ENCODE peak calls at places on chromosomes 4 and X, in seven cellular contexts. One of them, this sample, is unnamed.

GRCh38 chr4:58807843-58808605 is 1697.8 kb upstream of the IGFBP7 start:
- DNase-seq in left ventricle myocardium inferior: no peak
- DNase-seq in right atrium auricular region: no peak
- DNase-seq in ovary: no peak
- DNase-seq in IMR-90: no peak
- DNase-seq in right cardiac atrium: no peak
- DNase-seq in lower lobe of right lung: no peak
- DNase-seq in this sample: no peak

GRCh38 chrX:57286507-57287251 is at the start of gene FAAH2:
- DNase-seq in left ventricle myocardium inferior: no peak
- DNase-seq in right atrium auricular region: no peak
- DNase-seq in ovary: no peak
- DNase-seq in IMR-90: no peak
- DNase-seq in right cardiac atrium: no peak
- DNase-seq in lower lobe of right lung: peak; percentile 78
- DNase-seq in this sample: peak; percentile 15

GRCh38 chrX:154818916-154819770 is 13.9 kb upstream of the MPP1 start:
- DNase-seq in left ventricle myocardium inferior: no peak
- DNase-seq in right atrium auricular region: no peak
- DNase-seq in ovary: no peak
- DNase-seq in IMR-90: no peak
- DNase-seq in right cardiac atrium: no peak
- DNase-seq in lower lobe of right lung: no peak
- DNase-seq in this sample: no peak

GRCh38 chr4:135184715-135185114 is 983.1 kb upstream of the PABPC4L start:
- DNase-seq in left ventricle myocardium inferior: no peak
- DNase-seq in right atrium auricular region: no peak
- DNase-seq in ovary: no peak
- DNase-seq in IMR-90: no peak
- DNase-seq in right cardiac atrium: no peak
- DNase-seq in lower lobe of right lung: no peak
- DNase-seq in this sample: peak; percentile 23

GRCh38 chr4:161376275-161376674 is 787.5 kb downstream of the FSTL5 start:
- DNase-seq in left ventricle myocardium inferior: no peak
- DNase-seq in right atrium auricular region: no peak
- DNase-seq in ovary: no peak
- DNase-seq in IMR-90: no peak
- DNase-seq in right cardiac atrium: no peak
- DNase-seq in lower lobe of right lung: no peak
- DNase-seq in this sample: no peak

GRCh38 chrX:43682726-43683125 is 26.6 kb downstream of the MAOA start:
- DNase-seq in left ventricle myocardium inferior: no peak
- DNase-seq in right atrium auricular region: no peak
- DNase-seq in ovary: no peak
- DNase-seq in IMR-90: no peak
- DNase-seq in right cardiac atrium: no peak
- DNase-seq in lower lobe of right lung: no peak
- DNase-seq in this sample: no peak

GRCh38 chrX:129798456-129798855 is 18.7 kb downstream of the SASH3 start:
- DNase-seq in left ventricle myocardium inferior: no peak
- DNase-seq in right atrium auricular region: no peak
- DNase-seq in ovary: no peak
- DNase-seq in IMR-90: no peak
- DNase-seq in right cardiac atrium: no peak
- DNase-seq in lower lobe of right lung: no peak
- DNase-seq in this sample: no peak

GRCh38 chrX:40434947-40435346 is 145.8 kb upstream of the ATP6AP2 start:
- DNase-seq in left ventricle myocardium inferior: peak; percentile 18
- DNase-seq in right atrium auricular region: no peak
- DNase-seq in ovary: peak; percentile 32
- DNase-seq in IMR-90: peak; percentile 1
- DNase-seq in right cardiac atrium: peak; percentile 75
- DNase-seq in lower lobe of right lung: no peak
- DNase-seq in this sample: peak; percentile 74

GRCh38 chr4:10098770-10099139 is 17.8 kb downstream of the WDR1 start:
- DNase-seq in left ventricle myocardium inferior: no peak
- DNase-seq in right atrium auricular region: no peak
- DNase-seq in ovary: no peak
- DNase-seq in IMR-90: peak; percentile 80
- DNase-seq in right cardiac atrium: no peak
- DNase-seq in lower lobe of right lung: no peak
- DNase-seq in this sample: no peak

GRCh38 chrX:101260435-101260834 is 30.7 kb downstream of the TAF7L start:
- DNase-seq in left ventricle myocardium inferior: no peak
- DNase-seq in right atrium auricular region: no peak
- DNase-seq in ovary: no peak
- DNase-seq in IMR-90: no peak
- DNase-seq in right cardiac atrium: no peak
- DNase-seq in lower lobe of right lung: no peak
- DNase-seq in this sample: peak; percentile 49

GRCh38 chr4:38699112-38699511 is 35.1 kb downstream of the KLF3 start:
- DNase-seq in left ventricle myocardium inferior: no peak
- DNase-seq in right atrium auricular region: no peak
- DNase-seq in ovary: no peak
- DNase-seq in IMR-90: no peak
- DNase-seq in right cardiac atrium: no peak
- DNase-seq in lower lobe of right lung: no peak
- DNase-seq in this sample: no peak

GRCh38 chr4:119729815-119730643 is 101.4 kb upstream of the PDE5A start:
- DNase-seq in left ventricle myocardium inferior: no peak
- DNase-seq in right atrium auricular region: no peak
- DNase-seq in ovary: no peak
- DNase-seq in IMR-90: peak; percentile 98
- DNase-seq in right cardiac atrium: no peak
- DNase-seq in lower lobe of right lung: no peak
- DNase-seq in this sample: no peak

GRCh38 chrX:10749113-10749512 is 128.7 kb upstream of the MID1 start:
- DNase-seq in left ventricle myocardium inferior: no peak
- DNase-seq in right atrium auricular region: no peak
- DNase-seq in ovary: no peak
- DNase-seq in IMR-90: peak; percentile 14
- DNase-seq in right cardiac atrium: no peak
- DNase-seq in lower lobe of right lung: no peak
- DNase-seq in this sample: no peak

GRCh38 chr4:94488667-94489066 is 36.9 kb downstream of the PDLIM5 start:
- DNase-seq in left ventricle myocardium inferior: no peak
- DNase-seq in right atrium auricular region: no peak
- DNase-seq in ovary: no peak
- DNase-seq in IMR-90: peak; percentile 87
- DNase-seq in right cardiac atrium: no peak
- DNase-seq in lower lobe of right lung: no peak
- DNase-seq in this sample: no peak

GRCh38 chr4:6278801-6279197 is 9.1 kb downstream of the WFS1 start:
- DNase-seq in left ventricle myocardium inferior: peak; percentile 58
- DNase-seq in right atrium auricular region: peak; percentile 74
- DNase-seq in ovary: peak; percentile 84
- DNase-seq in IMR-90: peak; percentile 65
- DNase-seq in right cardiac atrium: peak; percentile 86
- DNase-seq in lower lobe of right lung: no peak
- DNase-seq in this sample: no peak

GRCh38 chr4:125739760-125740159 is 425.0 kb downstream of the FAT4 start:
- DNase-seq in left ventricle myocardium inferior: no peak
- DNase-seq in right atrium auricular region: no peak
- DNase-seq in ovary: no peak
- DNase-seq in IMR-90: peak; percentile 38
- DNase-seq in right cardiac atrium: peak; percentile 61
- DNase-seq in lower lobe of right lung: no peak
- DNase-seq in this sample: no peak

DNA sequence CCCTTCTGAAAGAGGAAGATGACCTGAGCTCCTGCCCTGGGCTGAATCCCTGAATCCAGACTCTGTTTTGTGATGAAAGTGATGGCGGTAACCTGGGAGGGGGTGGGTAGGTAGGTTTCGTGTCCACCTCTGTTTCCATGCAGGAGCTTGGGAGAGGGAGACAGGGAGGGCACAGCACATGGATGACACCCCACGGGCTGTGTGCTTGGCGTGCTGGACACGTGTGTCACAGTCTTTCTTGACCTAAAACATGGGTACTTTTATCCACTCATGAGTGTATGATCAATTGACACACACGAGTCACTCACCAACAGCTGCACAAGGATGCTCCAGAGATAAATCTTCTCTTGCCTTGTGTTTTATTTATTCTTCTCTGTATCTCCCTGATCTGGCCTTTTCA is 111.5 kb downstream of the DHRSX start:
- DNase-seq in left ventricle myocardium inferior: no peak
- DNase-seq in right atrium auricular region: no peak
- DNase-seq in ovary: no peak
- DNase-seq in IMR-90: no peak
- DNase-seq in right cardiac atrium: no peak
- DNase-seq in lower lobe of right lung: no peak
- DNase-seq in this sample: no peak
- H3K4me3 ChIP-seq in left ventricle myocardium inferior: no peak overlapping the region
- H3K4me3 ChIP-seq in right atrium auricular region: no peak overlapping the region
- H3K4me3 ChIP-seq in ovary: no peak overlapping the region
- H3K4me3 ChIP-seq in IMR-90: no peak overlapping the region
- H3K4me3 ChIP-seq in right cardiac atrium: no peak overlapping the region
- H3K4me3 ChIP-seq in lower lobe of right lung: no peak overlapping the region
- H3K4me3 ChIP-seq in this sample: no peak overlapping the region

DNA sequence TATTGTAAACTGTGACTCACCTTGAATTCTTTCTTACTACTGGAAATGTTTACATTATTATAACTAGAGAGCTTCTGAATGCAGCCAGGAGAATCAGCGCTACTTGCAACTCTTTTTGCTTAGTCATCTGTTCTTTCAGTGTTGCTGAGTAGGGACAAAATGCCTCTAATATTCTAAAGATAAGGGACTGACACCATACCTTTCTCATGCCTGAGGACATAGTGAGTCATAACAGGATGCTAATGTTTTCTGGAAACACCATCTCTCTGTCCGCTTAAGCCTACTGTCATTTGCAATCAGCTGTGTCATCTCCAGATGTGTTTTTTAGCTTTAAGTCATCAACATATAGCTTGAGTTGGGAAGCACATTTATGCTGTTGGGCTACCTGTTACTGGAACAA is 108.3 kb downstream of the QRFPR start:
- DNase-seq in left ventricle myocardium inferior: no peak
- DNase-seq in right atrium auricular region: no peak
- DNase-seq in ovary: no peak
- DNase-seq in IMR-90: peak; percentile 55
- DNase-seq in right cardiac atrium: no peak
- DNase-seq in lower lobe of right lung: no peak
- DNase-seq in this sample: no peak
- H3K27me3 ChIP-seq in left ventricle myocardium inferior: peaks cover 21% of the 10 kb centered on the region
- H3K27me3 ChIP-seq in right atrium auricular region: no peaks in the 10 kb centered on the region
- H3K27me3 ChIP-seq in ovary: no peaks in the 10 kb centered on the region
- H3K27me3 ChIP-seq in IMR-90: no peaks in the 10 kb centered on the region
- H3K27me3 ChIP-seq in right cardiac atrium: no peaks in the 10 kb centered on the region
- H3K27me3 ChIP-seq in lower lobe of right lung: no peaks in the 10 kb centered on the region
- H3K27me3 ChIP-seq in this sample: no peaks in the 10 kb centered on the region

GRCh38 chr4:122824616-122825015 is 2.0 kb upstream of the FGF2 start:
- DNase-seq in left ventricle myocardium inferior: no peak
- DNase-seq in right atrium auricular region: no peak
- DNase-seq in ovary: no peak
- DNase-seq in IMR-90: peak; percentile 20
- DNase-seq in right cardiac atrium: no peak
- DNase-seq in lower lobe of right lung: no peak
- DNase-seq in this sample: no peak

GRCh38 chr4:122826596-122827257 is at the start of gene FGF2:
- DNase-seq in left ventricle myocardium inferior: peak; percentile 67
- DNase-seq in right atrium auricular region: peak; percentile 68
- DNase-seq in ovary: peak; percentile 86
- DNase-seq in IMR-90: peak; percentile 60
- DNase-seq in right cardiac atrium: peak; percentile 91
- DNase-seq in lower lobe of right lung: peak; percentile 56
- DNase-seq in this sample: peak; percentile 91

GRCh38 chr4:122827899-122828601 is 1.4 kb downstream of the FGF2 start:
- DNase-seq in left ventricle myocardium inferior: no peak
- DNase-seq in right atrium auricular region: no peak
- DNase-seq in ovary: peak; percentile 48
- DNase-seq in IMR-90: peak; percentile 77
- DNase-seq in right cardiac atrium: no peak
- DNase-seq in lower lobe of right lung: no peak
- DNase-seq in this sample: peak; percentile 85

GRCh38 chr4:122826000-122826595 is 533 bp upstream of the FGF2 start:
- DNase-seq in left ventricle myocardium inferior: no peak
- DNase-seq in right atrium auricular region: no peak
- DNase-seq in ovary: no peak
- DNase-seq in IMR-90: peak; percentile 49
- DNase-seq in right cardiac atrium: no peak
- DNase-seq in lower lobe of right lung: no peak
- DNase-seq in this sample: peak; percentile 29

DNA sequence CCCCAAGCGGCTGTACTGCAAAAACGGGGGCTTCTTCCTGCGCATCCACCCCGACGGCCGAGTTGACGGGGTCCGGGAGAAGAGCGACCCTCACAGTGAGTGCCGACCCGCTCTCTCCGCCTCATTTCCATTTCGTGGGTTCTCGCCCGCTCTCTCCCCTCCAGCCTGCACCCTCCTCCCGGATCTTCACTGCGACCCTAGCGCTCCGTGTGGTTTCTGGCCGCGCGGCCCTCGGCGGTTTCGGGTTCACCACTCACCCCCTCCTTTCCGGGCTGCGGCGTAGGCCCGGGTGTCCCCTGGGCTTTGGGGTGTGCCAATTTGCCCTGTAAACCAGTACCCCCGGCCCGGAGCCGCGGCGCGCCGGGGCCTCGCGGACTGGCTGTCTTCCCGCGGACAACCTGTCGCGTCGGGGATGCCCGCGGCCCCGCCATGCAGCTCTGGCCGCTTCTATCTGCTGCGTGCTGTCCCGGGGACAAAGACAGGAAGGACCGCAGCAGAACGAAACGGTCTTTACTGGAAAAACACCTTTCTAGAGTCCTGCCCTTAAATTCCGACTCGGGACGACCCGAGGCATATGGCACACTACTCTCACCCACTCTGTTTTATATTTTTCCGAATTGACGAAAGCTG is 742 bp downstream of the FGF2 start:
- DNase-seq in left ventricle myocardium inferior: peak; percentile 42
- DNase-seq in right atrium auricular region: peak; percentile 60
- DNase-seq in ovary: peak; percentile 54
- DNase-seq in IMR-90: peak; percentile 25
- DNase-seq in right cardiac atrium: peak; percentile 84
- DNase-seq in lower lobe of right lung: no peak
- DNase-seq in this sample: peak; percentile 67
- H3K4me3 ChIP-seq in left ventricle myocardium inferior: peak overlapping the region; percentile 77
- H3K4me3 ChIP-seq in right atrium auricular region: peak overlapping the region; percentile 72
- H3K4me3 ChIP-seq in ovary: peak overlapping the region; percentile 77
- H3K4me3 ChIP-seq in IMR-90: peak overlapping the region; percentile 99
- H3K4me3 ChIP-seq in right cardiac atrium: peak overlapping the region; percentile 89
- H3K4me3 ChIP-seq in lower lobe of right lung: peak overlapping the region; percentile 67
- H3K4me3 ChIP-seq in this sample: peak overlapping the region; percentile 97

GRCh38 chrX:29490606-29491005 is 724.8 kb upstream of the MAGEB2 start:
- DNase-seq in left ventricle myocardium inferior: no peak
- DNase-seq in right atrium auricular region: no peak
- DNase-seq in ovary: no peak
- DNase-seq in IMR-90: no peak
- DNase-seq in right cardiac atrium: no peak
- DNase-seq in lower lobe of right lung: no peak
- DNase-seq in this sample: no peak
- H3K27me3 ChIP-seq in left ventricle myocardium inferior: no peaks in the 10 kb centered on the region
- H3K27me3 ChIP-seq in right atrium auricular region: no peaks in the 10 kb centered on the region
- H3K27me3 ChIP-seq in ovary: no peaks in the 10 kb centered on the region
- H3K27me3 ChIP-seq in IMR-90: no peaks in the 10 kb centered on the region
- H3K27me3 ChIP-seq in right cardiac atrium: no peaks in the 10 kb centered on the region
- H3K27me3 ChIP-seq in lower lobe of right lung: no peaks in the 10 kb centered on the region
- H3K27me3 ChIP-seq in this sample: no peaks in the 10 kb centered on the region